ENCODE peak calls at places on chromosomes 16 and 17, in nine cellular contexts. H, G, I, D, B, W, V, T and O are unnamed samples.

GRCh38 chr17:48915459-48916282 is 7.5 kb downstream of the UBE2Z start:
- DNase-seq in H (peak), G (no peak), I (no peak), D (peak), B (peak), W (peak), V (peak), T (peak), O (peak)

GRCh38 chr17:83144421-83145357 is 65.3 kb downstream of the METRNL start:
- DNase-seq in H (no peak), G (no peak), I (no peak), D (peak), B (no peak), W (no peak), V (peak), T (peak), O (no peak)

GRCh38 chr16:11138026-11138768 is 117.8 kb downstream of the SOCS1 start:
- DNase-seq in H (peak), G (no peak), I (no peak), D (no peak), B (no peak), W (no peak), V (no peak), T (no peak), O (no peak)

GRCh38 chr17:17942846-17943245 is 29.4 kb downstream of the TOM1L2 start:
- DNase-seq in H (peak), G (no peak), I (no peak), D (no peak), B (no peak), W (peak), V (no peak), T (peak), O (no peak)

GRCh38 chr17:63621229-63621683 is 961 bp upstream of the MAP3K3 start:
- DNase-seq in H (no peak), G (no peak), I (no peak), D (no peak), B (no peak), W (no peak), V (no peak), T (no peak), O (no peak)

GRCh38 chr17:59121901-59122480 is 15.3 kb upstream of the TRIM37 start:
- DNase-seq in H (no peak), G (no peak), I (no peak), D (no peak), B (no peak), W (no peak), V (no peak), T (no peak), O (no peak)

GRCh38 chr16:70701998-70702397 is 16.1 kb upstream of the MTSS2 start:
- DNase-seq in H (no peak), G (no peak), I (no peak), D (no peak), B (no peak), W (no peak), V (no peak), T (no peak), O (no peak)

GRCh38 chr17:33017366-33017765 is 25.7 kb downstream of the SPACA3 start:
- DNase-seq in H (no peak), G (no peak), I (no peak), D (no peak), B (no peak), W (no peak), V (no peak), T (no peak), O (no peak)

GRCh38 chr17:67629963-67630320 is 87.8 kb upstream of the NOL11 start:
- DNase-seq in H (peak), G (no peak), I (peak), D (peak), B (no peak), W (peak), V (peak), T (peak), O (no peak)

GRCh38 chr17:55705847-55706246 is 16.8 kb downstream of the TMEM100 start:
- DNase-seq in H (no peak), G (no peak), I (no peak), D (no peak), B (no peak), W (no peak), V (no peak), T (no peak), O (no peak)

GRCh38 chr17:14451729-14452191 is 150.9 kb downstream of the HS3ST3B1 start:
- DNase-seq in H (no peak), G (no peak), I (no peak), D (no peak), B (no peak), W (no peak), V (no peak), T (no peak), O (no peak)

GRCh38 chr17:8189041-8189710 is 804 bp downstream of the BORCS6 start:
- DNase-seq in H (peak), G (no peak), I (no peak), D (no peak), B (no peak), W (no peak), V (no peak), T (peak), O (no peak)

GRCh38 chr16:89261691-89262563 is 44.4 kb downstream of the ZNF778 start:
- DNase-seq in H (no peak), G (no peak), I (no peak), D (no peak), B (no peak), W (no peak), V (no peak), T (no peak), O (no peak)

GRCh38 chr17:55265434-55266021 is 768 bp downstream of the HLF start:
- DNase-seq in H (no peak), G (no peak), I (no peak), D (no peak), B (no peak), W (no peak), V (no peak), T (peak), O (no peak)

GRCh38 chr16:71364306-71364705 is 5.8 kb downstream of the CALB2 start:
- DNase-seq in H (no peak), G (no peak), I (no peak), D (no peak), B (no peak), W (no peak), V (no peak), T (no peak), O (no peak)

GRCh38 chr17:29918922-29919856 is 10.8 kb downstream of the SSH2 start:
- DNase-seq in H (peak), G (no peak), I (no peak), D (no peak), B (no peak), W (peak), V (peak), T (peak), O (no peak)

GRCh38 chr16:75658175-75658574 is 10.6 kb downstream of the TERF2IP start:
- DNase-seq in H (no peak), G (no peak), I (no peak), D (no peak), B (no peak), W (no peak), V (no peak), T (no peak), O (no peak)

GRCh38 chr16:77589071-77589755 is 133.1 kb upstream of the NUDT7 start:
- DNase-seq in H (no peak), G (no peak), I (no peak), D (no peak), B (no peak), W (no peak), V (peak), T (no peak), O (no peak)

GRCh38 chr16:70453891-70454220 is 539 bp upstream of the FCSK start:
- DNase-seq in H (no peak), G (no peak), I (peak), D (no peak), B (no peak), W (no peak), V (no peak), T (no peak), O (no peak)

GRCh38 chr17:30957741-30958140 is 13.1 kb upstream of the RNF135 start:
- DNase-seq in H (no peak), G (no peak), I (no peak), D (no peak), B (no peak), W (no peak), V (no peak), T (no peak), O (no peak)

GRCh38 chr17:37518816-37519215 is 29.1 kb downstream of the DUSP14 start:
- DNase-seq in H (no peak), G (no peak), I (no peak), D (no peak), B (no peak), W (no peak), V (no peak), T (peak), O (no peak)

GRCh38 chr17:31431098-31431794 is 39.8 kb downstream of the RAB11FIP4 start:
- DNase-seq in H (no peak), G (no peak), I (no peak), D (no peak), B (no peak), W (no peak), V (no peak), T (no peak), O (no peak)

GRCh38 chr16:64305663-64306062 is 816.2 kb downstream of the CDH11 start:
- DNase-seq in H (no peak), G (no peak), I (no peak), D (no peak), B (no peak), W (no peak), V (no peak), T (no peak), O (no peak)

GRCh38 chr17:2192367-2193028 is 111.1 kb downstream of the SMG6 start:
- DNase-seq in H (peak), G (no peak), I (no peak), D (peak), B (peak), W (peak), V (peak), T (peak), O (no peak)

GRCh38 chr16:85361441-85362118 is 249.3 kb upstream of the CIBAR2 start:
- DNase-seq in H (no peak), G (no peak), I (no peak), D (no peak), B (no peak), W (no peak), V (no peak), T (no peak), O (no peak)

GRCh38 chr17:57987582-57988300 is at the start of gene VEZF1:
- DNase-seq in H (peak), G (peak), I (peak), D (no peak), B (no peak), W (peak), V (peak), T (peak), O (peak)

GRCh38 chr17:77311371-77311981 is 170.7 kb downstream of the SEC14L1 start:
- DNase-seq in H (no peak), G (no peak), I (no peak), D (no peak), B (no peak), W (no peak), V (no peak), T (no peak), O (no peak)

GRCh38 chr16:66250686-66251405 is 115.6 kb upstream of the CDH5 start:
- DNase-seq in H (no peak), G (no peak), I (no peak), D (no peak), B (no peak), W (peak), V (peak), T (peak), O (no peak)

GRCh38 chr16:49467540-49468372 is 94.2 kb downstream of the C16orf78 start:
- DNase-seq in H (no peak), G (no peak), I (no peak), D (no peak), B (no peak), W (no peak), V (no peak), T (no peak), O (no peak)

GRCh38 chr17:56926704-56927103 is 12.9 kb upstream of the TRIM25 start:
- DNase-seq in H (no peak), G (no peak), I (no peak), D (no peak), B (no peak), W (no peak), V (no peak), T (no peak), O (no peak)

GRCh38 chr16:77711775-77712174 is 10.5 kb upstream of the NUDT7 start:
- DNase-seq in H (no peak), G (no peak), I (no peak), D (no peak), B (no peak), W (no peak), V (peak), T (peak), O (no peak)

GRCh38 chr16:67372664-67373063 is 20.6 kb downstream of the TPPP3 start:
- DNase-seq in H (peak), G (no peak), I (no peak), D (peak), B (no peak), W (peak), V (peak), T (peak), O (no peak)

GRCh38 chr17:59105852-59106462 is 723 bp downstream of the TRIM37 start:
- DNase-seq in H (peak), G (no peak), I (peak), D (no peak), B (peak), W (peak), V (peak), T (peak), O (peak)

GRCh38 chr16:15593235-15593634 is 49.7 kb downstream of the MARF1 start:
- DNase-seq in H (no peak), G (no peak), I (no peak), D (no peak), B (no peak), W (no peak), V (no peak), T (no peak), O (no peak)

GRCh38 chr16:46822270-46822669 is 8.7 kb downstream of the C16orf87 start:
- DNase-seq in H (no peak), G (no peak), I (no peak), D (no peak), B (no peak), W (peak), V (peak), T (peak), O (no peak)

GRCh38 chr17:34076743-34077631 is 178.1 kb upstream of the CCL2 start:
- DNase-seq in H (no peak), G (no peak), I (no peak), D (no peak), B (no peak), W (no peak), V (no peak), T (peak), O (no peak)

GRCh38 chr16:1745181-1745899 is 26.0 kb downstream of the NME3 start:
- DNase-seq in H (no peak), G (no peak), I (no peak), D (peak), B (no peak), W (peak), V (peak), T (peak), O (no peak)

GRCh38 chr16:90031931-90032663 is 12.8 kb upstream of the DBNDD1 start:
- DNase-seq in H (peak), G (no peak), I (no peak), D (no peak), B (no peak), W (peak), V (peak), T (peak), O (no peak)

GRCh38 chr17:67388986-67389385 is 11.9 kb downstream of the PITPNC1 start:
- DNase-seq in H (no peak), G (no peak), I (no peak), D (no peak), B (no peak), W (no peak), V (no peak), T (no peak), O (no peak)